ENCODE peak calls at places on chromosomes 1 and 21, in six cellular contexts. F, H, O, E, J and G are unnamed samples.

GRCh38 chr1:173149887-173150286 is 57.2 kb downstream of the TNFSF4 start:
- DNase-seq in H (no peak), O (peak), F (peak), J (no peak), E (no peak), G (no peak)

GRCh38 chr1:81703352-81703735 is 97.4 kb upstream of the ADGRL2 start:
- DNase-seq in H (no peak), O (peak), E (no peak), F (peak), J (no peak), G (no peak)

GRCh38 chr1:151130837-151131586 is 15.4 kb downstream of the SEMA6C start:
- DNase-seq in H (peak), E (peak), O (peak), F (peak), J (peak), G (no peak)

GRCh38 chr1:90480271-90480835 is 236.7 kb downstream of the BARHL2 start:
- DNase-seq in O (no peak), J (no peak), H (no peak), E (no peak), F (no peak), G (no peak)

GRCh38 chr1:12342261-12343003 is 112.6 kb downstream of the VPS13D start:
- DNase-seq in E (no peak), H (no peak), J (no peak), F (no peak), O (no peak), G (no peak)

GRCh38 chr1:160567858-160568682 is 11.2 kb downstream of the CD84 start:
- DNase-seq in E (no peak), O (no peak), F (no peak), H (no peak), J (no peak), G (no peak)

GRCh38 chr1:156412653-156413309 is 43.8 kb downstream of the RHBG start:
- DNase-seq in O (no peak), J (no peak), H (no peak), F (no peak), E (no peak), G (no peak)

GRCh38 chr1:52238887-52239707 is 97.2 kb downstream of the ZFYVE9 start:
- DNase-seq in F (no peak), J (no peak), H (no peak), O (peak), E (no peak), G (no peak)

GRCh38 chr21:25572895-25573310 is 34.4 kb downstream of the MRPL39 start:
- DNase-seq in J (no peak), E (no peak), O (no peak), H (no peak), F (no peak), G (no peak)

GRCh38 chr1:198298653-198299052 is 141.9 kb downstream of the NEK7 start:
- DNase-seq in E (no peak), F (no peak), H (no peak), O (no peak), J (no peak), G (no peak)

GRCh38 chr1:56409112-56409691 is 170.2 kb downstream of the PLPP3 start:
- DNase-seq in H (no peak), E (no peak), F (peak), O (no peak), J (no peak), G (no peak)

GRCh38 chr1:180265871-180266270 is 35.8 kb downstream of the LHX4 start:
- DNase-seq in F (no peak), H (no peak), J (no peak), O (no peak), E (no peak), G (no peak)

GRCh38 chr21:43775795-43776430 is at the start of gene CSTB:
- DNase-seq in O (peak), H (no peak), J (peak), E (peak), F (peak), G (no peak)

GRCh38 chr1:76122260-76122659 is 47.7 kb downstream of the ST6GALNAC3 start:
- DNase-seq in E (no peak), H (no peak), J (no peak), F (no peak), O (no peak), G (no peak)
- TF ChIP-seq CTCF in E (no peak), H (no peak), J (no peak), F (no peak), O (no peak), G (no peak)

GRCh38 chr1:212609701-212610574 is 1.4 kb downstream of the ATF3 start:
- DNase-seq in J (no peak), F (no peak), O (no peak), H (no peak), E (no peak), G (no peak)

GRCh38 chr1:212608956-212609700 is 567 bp downstream of the ATF3 start:
- DNase-seq in H (no peak), J (peak), E (no peak), O (peak), F (no peak), G (no peak)

GRCh38 chr1:212612251-212612961 is 3.8 kb downstream of the ATF3 start:
- DNase-seq in F (no peak), H (no peak), O (no peak), J (no peak), E (no peak), G (no peak)

GRCh38 chr1:212610575-212610967 is 2.0 kb downstream of the ATF3 start:
- DNase-seq in O (no peak), E (no peak), H (no peak), J (no peak), F (no peak), G (no peak)

GRCh38 chr1:212611000-212611636 is 2.6 kb downstream of the ATF3 start:
- DNase-seq in E (no peak), F (no peak), H (no peak), J (no peak), O (no peak), G (no peak)
- H3K4me3 ChIP-seq in E (peak), F (no peak), H (no peak), J (no peak), O (no peak), G (no peak)

GRCh38 chr21:38806153-38806941 is 618 bp downstream of the ETS2 start:
- DNase-seq in O (no peak), J (peak), H (no peak), E (no peak), F (no peak), G (no peak)
- TF ChIP-seq CTCF in O (peak), J (no peak), H (no peak), E (peak), F (no peak), G (no peak)

GRCh38 chr1:115771847-115772457 is 3.4 kb upstream of the CASQ2 start:
- DNase-seq in O (peak), J (peak), F (peak), H (peak), E (peak), G (peak)
- H3K4me3 ChIP-seq in O (no peak), J (no peak), F (no peak), H (no peak), E (peak), G (no peak)

GRCh38 chr1:221548942-221549341 is 192.9 kb downstream of the DUSP10 start:
- DNase-seq in F (no peak), J (no peak), H (no peak), E (no peak), O (no peak), G (no peak)

GRCh38 chr1:221541296-221541695 is 200.6 kb downstream of the DUSP10 start:
- DNase-seq in H (no peak), J (no peak), F (no peak), E (no peak), O (no peak), G (no peak)

DNA sequence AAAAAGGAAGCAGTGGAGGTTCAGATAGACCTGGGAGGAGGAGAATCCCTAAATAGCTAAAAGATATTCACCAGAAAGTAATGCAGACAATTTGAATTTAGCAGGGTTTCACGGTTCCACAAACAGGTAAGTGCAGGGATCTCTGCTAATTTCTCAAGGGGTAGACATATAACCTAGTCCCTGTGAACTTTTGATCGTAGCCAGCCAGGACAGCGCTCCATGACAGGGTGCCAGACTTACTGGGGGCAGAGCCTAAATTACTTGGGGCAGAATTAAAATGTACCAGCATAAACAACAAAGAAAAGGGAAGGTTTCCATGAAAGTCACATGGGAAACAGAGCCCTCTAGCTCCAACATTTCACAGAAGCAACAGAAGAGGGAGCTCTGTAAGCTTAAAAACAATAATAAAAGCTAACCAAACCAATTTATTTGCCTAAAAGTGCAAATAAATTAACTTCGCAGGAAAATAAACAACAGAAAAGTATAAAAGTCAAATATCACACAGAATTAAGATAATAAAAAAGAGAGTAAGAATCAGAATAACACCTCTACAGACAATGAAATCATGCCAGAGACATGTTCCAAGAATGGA is 198.3 kb downstream of the DUSP10 start:
- DNase-seq in H (peak), J (no peak), E (no peak), O (peak), F (peak), G (no peak)
- TF ChIP-seq CTCF in H (peak), J (peak), E (no peak), O (peak), F (peak), G (peak)

DNA sequence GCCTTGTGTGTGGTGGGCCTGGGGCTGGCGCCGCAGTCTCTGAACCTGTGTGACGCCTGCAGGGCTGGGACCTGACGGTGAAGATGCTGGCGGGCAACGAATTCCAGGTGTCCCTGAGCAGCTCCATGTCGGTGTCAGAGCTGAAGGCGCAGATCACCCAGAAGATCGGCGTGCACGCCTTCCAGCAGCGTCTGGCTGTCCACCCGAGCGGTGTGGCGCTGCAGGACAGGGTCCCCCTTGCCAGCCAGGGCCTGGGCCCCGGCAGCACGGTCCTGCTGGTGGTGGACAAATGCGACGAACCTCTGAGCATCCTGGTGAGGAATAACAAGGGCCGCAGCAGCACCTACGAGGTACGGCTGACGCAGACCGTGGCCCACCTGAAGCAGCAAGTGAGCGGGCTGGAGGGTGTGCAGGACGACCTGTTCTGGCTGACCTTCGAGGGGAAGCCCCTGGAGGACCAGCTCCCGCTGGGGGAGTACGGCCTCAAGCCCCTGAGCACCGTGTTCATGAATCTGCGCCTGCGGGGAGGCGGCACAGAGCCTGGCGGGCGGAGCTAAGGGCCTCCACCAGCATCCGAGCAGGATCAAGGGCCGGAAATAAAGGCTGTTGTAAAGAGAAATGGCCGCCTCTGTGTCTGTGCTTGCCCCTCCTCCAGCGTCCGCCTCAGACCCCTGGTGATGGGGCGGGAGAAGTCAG is 773 bp downstream of the ISG15 start:
- DNase-seq in J (no peak), F (no peak), H (no peak), E (no peak), O (peak), G (no peak)
- H3K4me3 ChIP-seq in J (peak), F (peak), H (peak), E (peak), O (no peak), G (peak)

DNA sequence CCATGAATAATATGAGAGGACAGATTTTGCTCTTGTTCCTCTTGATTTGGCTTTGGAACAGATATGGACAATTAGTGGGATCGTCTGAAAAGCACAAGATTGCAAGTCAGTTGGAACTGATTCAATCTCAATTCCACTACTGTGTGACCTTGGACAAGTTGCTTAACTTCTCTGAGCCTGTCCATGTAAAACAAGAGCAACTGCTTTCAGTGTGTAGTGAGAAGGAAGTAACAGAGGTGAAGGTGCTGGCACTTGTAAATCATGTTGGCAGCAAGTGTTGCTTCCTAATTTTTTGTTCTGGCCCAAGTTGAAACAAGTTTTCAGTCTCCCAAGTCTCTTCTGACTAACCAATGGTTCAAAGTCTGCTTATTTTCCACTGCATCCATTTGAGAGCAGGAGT is 15.3 kb downstream of the INKA2 start:
- DNase-seq in H (no peak), J (no peak), F (no peak), O (no peak), E (no peak), G (no peak)
- TF ChIP-seq CTCF in H (no peak), J (no peak), F (no peak), O (no peak), E (no peak), G (no peak)

DNA sequence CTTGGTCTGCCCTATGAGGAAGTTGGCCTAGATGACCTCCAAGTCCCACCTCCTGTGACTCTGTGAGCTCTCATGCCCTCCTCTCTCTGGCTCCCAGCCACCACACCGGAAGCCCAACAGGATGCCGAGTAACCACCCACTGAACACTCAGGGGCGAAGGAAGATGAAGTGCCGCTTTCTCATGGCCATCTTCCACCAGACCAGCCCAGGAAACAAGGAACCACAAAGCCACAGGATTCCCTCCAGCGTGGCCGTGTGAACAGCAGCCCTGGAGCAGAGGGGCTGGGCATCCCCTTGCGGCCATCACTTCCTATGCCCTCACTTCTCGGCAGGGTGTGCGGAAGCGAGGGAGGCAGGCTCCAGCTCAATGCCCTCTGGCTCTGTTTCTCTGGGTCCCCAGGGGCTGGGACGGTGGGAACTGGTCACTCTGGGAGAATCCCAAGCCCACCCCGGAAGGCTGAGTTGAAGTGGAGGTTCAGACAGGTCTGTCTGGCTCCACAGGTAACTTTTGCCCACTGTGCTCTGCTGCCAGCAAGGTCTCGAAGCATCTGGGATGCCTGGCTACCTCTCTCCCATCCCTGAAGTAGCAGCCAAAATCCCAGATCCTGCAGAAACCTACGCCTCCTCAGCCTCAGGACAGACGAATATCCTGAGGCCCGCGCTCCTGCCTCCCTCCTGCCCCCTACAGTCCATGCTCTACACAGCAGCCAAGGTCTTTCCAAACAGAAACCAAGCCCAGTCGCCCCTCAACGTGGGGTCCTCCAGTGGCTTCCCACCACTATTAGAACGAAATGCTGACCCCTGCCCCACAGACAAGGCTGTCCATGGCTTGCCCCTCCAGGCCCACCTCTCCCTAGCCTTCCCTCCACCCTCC is 44.2 kb upstream of the ECE1 start:
- DNase-seq in F (peak), J (peak), O (peak), H (peak), E (peak), G (no peak)
- H3K4me3 ChIP-seq in F (peak), J (peak), O (no peak), H (peak), E (peak), G (no peak)

GRCh38 chr1:58781541-58782307 is 2.1 kb downstream of the JUN start:
- DNase-seq in H (no peak), O (peak), E (no peak), F (peak), J (peak), G (no peak)
- TF ChIP-seq CTCF in H (peak), O (peak), E (peak), F (peak), J (peak), G (peak)